ENCODE peak calls at places on chromosomes 2 and 18, in seven cellular contexts. C, X, L, R, V, O and F are unnamed samples.

GRCh38 chr18:13386891-13387801 is 168.6 kb downstream of the LDLRAD4 start:
- DNase-seq in R (peak), X (no peak), C (no peak), L (no peak), O (no peak), V (no peak), F (no peak)

GRCh38 chr18:79770501-79770815 is 27.3 kb upstream of the KCNG2 start:
- DNase-seq in R (peak), X (no peak), C (no peak), L (no peak), O (no peak), V (no peak), F (no peak)

GRCh38 chr2:172084734-172085459 is 410 bp upstream of the DLX1 start:
- DNase-seq in R (peak), V (peak), O (no peak), X (peak), C (peak), L (no peak), F (peak)

GRCh38 chr2:222514901-222515300 is 90.6 kb downstream of the SGPP2 start:
- DNase-seq in X (no peak), C (no peak), V (no peak), R (no peak), L (no peak), O (no peak), F (no peak)

GRCh38 chr2:170815746-170816498 is 765 bp upstream of the GAD1 start:
- DNase-seq in C (peak), L (peak), R (no peak), O (no peak), V (peak), X (peak), F (peak)

GRCh38 chr2:63334910-63335309 is 253.4 kb downstream of the WDPCP start:
- DNase-seq in X (no peak), O (no peak), R (no peak), V (no peak), C (no peak), L (no peak), F (no peak)

GRCh38 chr2:239611222-239611795 is 210.5 kb upstream of the HDAC4 start:
- DNase-seq in V (no peak), O (no peak), X (no peak), C (no peak), R (peak), L (no peak), F (no peak)

GRCh38 chr2:166333809-166334208 is 41.9 kb downstream of the SCN9A start:
- DNase-seq in L (no peak), O (no peak), X (no peak), V (no peak), R (no peak), C (no peak), F (no peak)

GRCh38 chr2:105291981-105292380 is 37.6 kb downstream of the TGFBRAP1 start:
- DNase-seq in X (no peak), L (no peak), C (no peak), V (no peak), R (no peak), O (no peak), F (no peak)

GRCh38 chr18:57803119-57803969 is at the start of gene ATP8B1:
- DNase-seq in C (peak), X (peak), O (peak), R (peak), L (no peak), V (peak), F (peak)

GRCh38 chr2:240960963-240961876 is 37.2 kb upstream of the SNED1 start:
- DNase-seq in X (peak), R (peak), C (no peak), V (peak), L (peak), O (peak), F (peak)

GRCh38 chr18:78776706-78777105 is 202.9 kb upstream of the SALL3 start:
- DNase-seq in R (no peak), O (no peak), V (no peak), L (no peak), C (peak), X (no peak), F (peak)

GRCh38 chr2:100887713-100888112 is 67.8 kb downstream of the NPAS2 start:
- DNase-seq in R (peak), L (no peak), X (no peak), V (no peak), C (no peak), O (peak), F (peak)

GRCh38 chr2:215432759-215433594 is 2.9 kb downstream of the FN1 start:
- DNase-seq in X (no peak), L (no peak), O (no peak), C (no peak), V (no peak), R (no peak), F (no peak)

GRCh38 chr2:121207494-121207893 is 77.5 kb downstream of the TFCP2L1 start:
- DNase-seq in V (no peak), R (no peak), O (no peak), L (no peak), X (no peak), C (no peak), F (no peak)

GRCh38 chr2:133525090-133525489 is 43.2 kb downstream of the NCKAP5 start:
- DNase-seq in C (no peak), X (no peak), L (no peak), V (no peak), O (no peak), R (no peak), F (no peak)

GRCh38 chr2:240960309-240960962 is 38.0 kb upstream of the SNED1 start:
- DNase-seq in C (peak), L (peak), V (peak), O (peak), R (peak), X (no peak), F (peak)

GRCh38 chr2:110991951-110992350 is 128.8 kb upstream of the BCL2L11 start:
- DNase-seq in V (no peak), R (no peak), L (no peak), X (no peak), C (no peak), O (no peak), F (no peak)

GRCh38 chr2:112768432-112768831 is 4.0 kb upstream of the CKAP2L start:
- DNase-seq in C (no peak), X (no peak), O (no peak), R (no peak), V (no peak), L (no peak), F (no peak)

GRCh38 chr2:189798312-189799029 is 14.2 kb downstream of the PMS1 start:
- DNase-seq in L (no peak), X (peak), R (no peak), C (no peak), O (no peak), V (no peak), F (no peak)

GRCh38 chr2:159712929-159713575 is 746 bp downstream of the MARCHF7 start:
- DNase-seq in O (no peak), C (no peak), X (no peak), V (no peak), L (no peak), R (no peak), F (no peak)

GRCh38 chr2:159903404-159904126 is 105.6 kb upstream of the CD302 start:
- DNase-seq in C (peak), L (peak), V (no peak), R (no peak), O (peak), X (peak), F (peak)

GRCh38 chr18:2534906-2535305 is 36.4 kb downstream of the METTL4 start:
- DNase-seq in C (no peak), X (no peak), L (no peak), O (no peak), R (no peak), V (no peak), F (no peak)

GRCh38 chr18:24567199-24567598 is 106.8 kb downstream of the HRH4 start:
- DNase-seq in R (no peak), X (no peak), V (no peak), L (no peak), O (no peak), C (no peak), F (no peak)

DNA sequence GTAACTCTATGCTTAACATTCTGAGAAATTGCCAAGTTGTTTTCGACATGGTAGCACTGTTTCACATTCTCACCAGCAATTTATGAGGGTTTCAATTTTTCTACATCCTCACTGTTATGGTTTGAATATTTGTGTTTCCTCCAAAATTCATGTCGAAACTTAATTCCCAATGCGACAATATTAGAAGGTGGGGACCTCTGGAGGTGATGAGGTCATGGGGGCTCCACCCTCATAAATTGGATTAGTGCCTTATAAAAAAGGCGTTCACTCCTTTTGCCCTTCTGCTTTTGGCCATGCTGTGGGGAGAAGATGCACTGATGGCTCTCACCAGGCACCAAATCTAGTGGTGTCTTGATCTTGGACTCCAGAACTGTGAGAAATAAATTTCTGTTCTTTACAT is 110.3 kb downstream of the HRH4 start:
- DNase-seq in R (no peak), O (no peak), X (no peak), V (no peak), C (no peak), L (no peak), F (no peak)
- TF ChIP-seq POLR2A in R (no peak), O (no peak), X (no peak), V (no peak), C (no peak), L (no peak), F (no peak)

DNA sequence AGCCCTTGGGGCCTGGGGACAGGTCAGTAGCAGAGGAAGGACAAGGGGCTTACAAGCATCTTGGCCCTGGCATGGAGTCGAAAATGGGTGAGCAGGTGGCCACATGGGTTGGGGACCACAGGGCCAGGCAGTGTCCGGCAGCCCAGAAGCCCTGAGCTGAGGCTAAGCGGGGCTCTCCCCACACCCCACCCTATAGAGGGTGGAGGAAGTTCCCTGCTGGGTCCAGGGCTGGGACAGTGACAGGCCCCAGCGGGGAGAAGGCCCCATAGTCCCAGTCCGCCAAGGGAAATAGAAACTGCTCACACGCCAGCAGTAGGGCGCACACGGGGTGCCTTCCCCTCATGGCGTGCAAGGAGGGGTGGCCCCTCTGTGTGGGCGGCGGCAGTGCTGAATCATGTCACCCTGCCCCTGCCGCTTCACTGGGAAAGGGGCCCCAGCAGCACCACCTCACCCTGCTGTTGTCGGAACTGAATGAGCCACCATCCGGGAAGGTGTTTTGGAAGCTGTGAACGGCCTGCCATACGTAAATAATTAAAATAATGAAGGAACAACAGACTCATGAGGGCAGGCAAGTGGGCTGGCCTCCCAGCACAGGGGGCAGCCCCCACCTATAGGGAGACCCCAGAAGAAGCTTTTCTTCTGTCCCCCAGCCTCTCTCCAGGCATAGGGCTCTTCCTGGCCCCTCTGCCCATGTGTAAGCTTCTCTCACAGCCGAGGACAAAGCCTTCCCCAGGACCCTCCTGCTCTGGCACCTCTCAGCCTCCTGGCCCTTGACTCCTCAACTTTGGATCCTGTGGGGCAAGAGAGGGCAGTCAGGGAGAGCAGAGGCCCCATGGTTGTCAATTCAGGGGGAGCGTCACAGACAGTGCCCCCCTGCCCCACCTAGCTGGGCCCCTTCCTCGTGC is 12.7 kb upstream of the DUSP2 start:
- DNase-seq in V (no peak), R (peak), L (peak), O (no peak), C (no peak), X (peak), F (no peak)
- TF ChIP-seq POLR2A in V (no peak), R (no peak), L (no peak), O (no peak), C (no peak), X (peak), F (no peak)

GRCh38 chr2:238159676-238160205 is 971 bp downstream of the ERFE start:
- DNase-seq in R (no peak), V (no peak), C (no peak), O (no peak), X (no peak), L (no peak), F (no peak)

GRCh38 chr2:238157506-238158017 is 1.2 kb upstream of the ERFE start:
- DNase-seq in X (no peak), L (no peak), O (no peak), V (peak), C (no peak), R (no peak), F (no peak)

GRCh38 chr2:238158807-238159539 is at the start of gene ERFE:
- DNase-seq in L (peak), X (peak), R (no peak), V (no peak), O (no peak), C (no peak), F (no peak)

GRCh38 chr2:238155761-238156694 is 2.7 kb upstream of the ERFE start:
- DNase-seq in R (no peak), X (no peak), O (no peak), V (peak), L (no peak), C (no peak), F (no peak)

GRCh38 chr2:238158018-238158806 is 558 bp upstream of the ERFE start:
- DNase-seq in R (no peak), L (no peak), C (no peak), X (no peak), V (peak), O (no peak), F (no peak)
- TF ChIP-seq POLR2A in R (no peak), L (no peak), C (no peak), X (no peak), V (no peak), O (no peak), F (no peak)

GRCh38 chr2:234945339-234945895 is 6.4 kb upstream of the SH3BP4 start:
- DNase-seq in C (no peak), R (no peak), O (no peak), X (no peak), V (no peak), L (no peak), F (no peak)
- TF ChIP-seq POLR2A in C (no peak), R (no peak), O (no peak), X (no peak), V (no peak), L (no peak), F (no peak)

DNA sequence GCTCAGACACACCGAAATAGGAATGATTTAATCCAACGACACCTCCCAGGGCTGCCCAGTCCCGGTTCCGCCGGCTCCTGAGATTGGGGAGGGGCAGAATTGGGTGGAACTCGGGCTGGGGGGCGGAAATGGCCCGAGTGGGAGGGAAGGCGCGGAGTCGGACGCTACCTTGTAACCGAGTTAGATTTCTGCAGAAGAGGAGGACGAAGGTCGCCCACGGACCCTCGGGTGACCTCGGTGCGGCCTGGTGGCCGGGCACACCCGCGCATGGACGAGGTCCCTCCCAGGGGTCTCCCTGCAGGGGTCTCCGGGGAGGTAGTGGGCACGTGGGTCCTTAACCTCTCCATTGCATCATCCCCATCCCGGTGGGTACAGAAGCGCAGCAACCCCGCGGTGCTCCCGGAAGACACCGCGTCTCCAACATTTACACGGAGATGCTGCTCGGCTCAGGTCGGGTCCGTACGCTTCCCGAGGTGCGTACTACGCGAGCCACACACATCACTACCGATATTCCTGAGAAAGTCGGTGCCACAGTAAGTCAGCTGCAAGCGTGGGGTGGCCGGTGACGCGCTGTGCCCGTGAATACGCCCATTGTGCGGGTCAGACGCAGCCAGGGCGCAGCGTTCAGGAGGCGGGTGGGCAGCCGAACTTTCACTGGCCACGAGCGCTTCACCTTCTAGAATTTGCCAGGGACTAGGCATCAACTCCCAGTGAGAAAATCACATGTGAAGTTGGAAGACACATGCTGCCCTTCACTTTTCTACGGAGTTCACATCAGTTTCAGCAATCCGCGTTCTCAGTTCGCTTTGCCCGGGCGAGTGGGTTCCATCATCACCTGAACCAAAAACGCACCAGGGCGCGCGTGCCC is 3.0 kb downstream of the ZNF516 start:
- DNase-seq in X (peak), R (peak), C (peak), V (peak), L (no peak), O (no peak), F (peak)
- TF ChIP-seq POLR2A in X (peak), R (no peak), C (peak), V (no peak), L (peak), O (no peak), F (no peak)

DNA sequence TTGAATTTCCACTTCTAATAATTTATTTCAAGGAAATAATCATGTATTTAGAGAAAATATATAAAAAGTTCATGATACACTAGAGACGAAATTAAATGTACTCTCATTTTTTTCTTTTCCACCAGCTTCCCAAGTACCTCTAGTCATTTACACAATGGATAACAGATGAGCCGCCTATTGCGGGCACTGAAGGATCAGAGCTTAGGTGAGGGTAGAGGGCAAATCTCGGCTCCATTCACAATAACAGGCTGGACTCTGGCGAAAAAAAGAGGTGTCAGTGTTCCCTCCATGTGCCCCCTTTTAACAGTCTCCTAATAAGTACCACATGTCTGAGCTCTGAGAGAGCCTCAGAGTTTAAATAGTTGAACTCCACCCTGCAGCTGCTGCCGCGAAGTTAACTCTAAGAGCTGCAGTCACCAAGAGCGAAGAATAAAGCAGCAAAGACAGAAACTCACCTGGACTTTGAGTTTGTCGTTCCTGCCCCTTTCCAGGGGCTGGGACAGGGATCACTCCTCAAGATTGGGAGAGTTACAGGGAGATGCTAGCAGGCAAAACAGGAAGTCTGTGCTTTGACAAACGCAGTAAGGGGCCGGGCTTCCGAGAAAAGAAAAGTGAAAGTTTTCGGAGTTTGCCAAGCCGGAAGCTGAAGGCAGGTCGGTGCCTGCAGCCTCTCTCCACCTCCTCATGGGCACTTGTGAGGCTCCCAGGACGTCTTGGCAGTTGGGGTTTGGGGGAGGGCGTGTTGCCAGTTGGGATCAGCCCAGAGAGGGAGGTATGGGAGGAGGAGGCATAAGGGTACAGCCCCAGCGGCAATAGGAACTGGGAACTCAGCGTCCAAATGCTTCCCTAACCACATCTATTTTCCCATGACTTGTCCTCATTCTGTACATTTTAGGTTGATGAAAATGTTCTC is at the start of gene SP110:
- DNase-seq in V (peak), O (peak), C (peak), R (peak), L (peak), X (peak), F (peak)
- TF ChIP-seq POLR2A in V (no peak), O (no peak), C (peak), R (peak), L (peak), X (peak), F (no peak)

DNA sequence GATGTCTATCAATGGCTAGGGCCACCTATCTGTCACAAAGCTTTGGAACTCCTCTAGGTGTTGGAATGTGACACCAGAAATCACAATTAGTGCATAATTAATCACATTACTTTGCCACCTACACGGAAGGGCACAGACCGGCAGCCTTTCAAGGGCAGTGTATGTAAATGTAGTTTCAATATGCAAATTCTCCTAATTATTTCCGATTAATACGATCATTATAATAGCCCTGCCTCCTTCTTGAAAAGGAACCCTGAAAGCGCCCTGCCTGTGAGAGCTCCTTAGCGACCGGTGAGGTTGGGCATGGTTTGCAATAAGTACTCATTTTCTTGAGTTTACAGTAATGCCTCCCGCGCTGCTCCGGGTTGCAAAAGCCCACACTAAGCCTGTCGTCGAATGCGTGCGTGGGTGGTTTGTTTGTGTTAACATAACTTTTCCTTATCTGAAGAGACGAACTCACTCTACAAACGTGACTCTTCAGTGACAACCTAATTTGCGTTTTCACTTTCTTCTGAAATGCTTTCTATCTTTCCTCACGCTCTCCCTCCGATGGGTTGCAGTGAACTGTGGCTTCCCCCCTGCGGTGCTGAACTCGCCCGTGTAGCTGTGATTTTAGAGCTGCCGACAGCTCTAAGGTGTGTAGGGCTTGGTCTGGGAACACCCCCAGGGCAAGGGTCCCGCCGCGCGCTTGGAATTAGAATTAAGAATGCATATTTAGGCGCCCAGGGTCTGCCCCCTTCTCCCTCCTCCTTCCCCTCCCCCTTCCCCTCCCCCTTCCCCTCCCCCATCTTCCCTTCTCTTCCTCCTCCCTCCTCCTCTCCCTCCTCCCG is 710 bp upstream of the ID2 start:
- DNase-seq in R (peak), X (peak), O (peak), L (peak), V (peak), C (peak), F (peak)
- TF ChIP-seq POLR2A in R (no peak), X (no peak), O (no peak), L (peak), V (no peak), C (peak), F (no peak)